ENCODE peak calls at places on chromosomes 4 and X, in six cellular contexts. X is H1, D is IMR-90, R is neuronal stem cell, Z is trophoblast cell, M is mesenchymal stem cell. T is an unnamed sample.

GRCh38 chr4:55475394-55476243 is 71.1 kb downstream of the CLOCK start:
- DNase-seq in X (no peak), D (peak; percentile 77), R (no peak), Z (no peak), M (peak; percentile 45), T (no peak)

GRCh38 chrX:2385224-2385623 is 115.6 kb downstream of the DHRSX start:
- DNase-seq in X (no peak), D (peak; percentile 88), R (no peak), Z (peak; percentile 43), M (peak; percentile 76), T (no peak)

GRCh38 chr4:126192506-126192905 is 877.8 kb downstream of the FAT4 start:
- DNase-seq in X (no peak), D (no peak), R (no peak), Z (no peak), M (no peak), T (no peak)

GRCh38 chr4:127604949-127605709 is 27.6 kb upstream of the INTU start:
- DNase-seq in X (peak; percentile 64), D (peak; percentile 48), R (peak; percentile 26), Z (peak; percentile 1), M (peak; percentile 39), T (peak; percentile 94)

GRCh38 chr4:10032625-10033024 is 11.3 kb upstream of the SLC2A9 start:
- DNase-seq in X (no peak), D (peak; percentile 75), R (no peak), Z (peak; percentile 61), M (no peak), T (peak; percentile 3)

GRCh38 chr4:139913398-139913990 is 240.5 kb downstream of the MAML3 start:
- DNase-seq in X (no peak), D (peak; percentile 51), R (no peak), Z (no peak), M (no peak), T (no peak)

GRCh38 chrX:44043496-44043895 is 70.3 kb upstream of the NDP start:
- DNase-seq in X (no peak), D (no peak), R (no peak), Z (no peak), M (no peak), T (no peak)

GRCh38 chr4:176690716-176691115 is 102.0 kb downstream of the VEGFC start:
- DNase-seq in X (no peak), D (no peak), R (no peak), Z (no peak), M (no peak), T (no peak)

GRCh38 chr4:86977621-86978184 is 42.9 kb downstream of the AFF1 start:
- DNase-seq in X (no peak), D (peak; percentile 76), R (no peak), Z (no peak), M (peak; percentile 79), T (no peak)

GRCh38 chr4:186260504-186261448 is 5.2 kb upstream of the F11 start:
- DNase-seq in X (no peak), D (peak; percentile 69), R (no peak), Z (no peak), M (peak; percentile 17), T (no peak)

GRCh38 chr4:181646864-181647263 is 596.3 kb upstream of the TENM3 start:
- DNase-seq in X (no peak), D (peak; percentile 63), R (no peak), Z (no peak), M (no peak), T (no peak)

GRCh38 chr4:165199722-165200121 is 7.6 kb upstream of the KLHL2 start:
- DNase-seq in X (no peak), D (no peak), R (no peak), Z (no peak), M (no peak), T (no peak)

GRCh38 chr4:156547891-156548290 is 423.7 kb downstream of the PDGFC start:
- DNase-seq in X (no peak), D (peak; percentile 23), R (no peak), Z (no peak), M (peak; percentile 63), T (no peak)

GRCh38 chrX:155767101-155767878 is 113.9 kb upstream of the VAMP7 start:
- DNase-seq in X (peak; percentile 27), D (peak; percentile 74), R (peak; percentile 54), Z (no peak), M (peak; percentile 89), T (peak; percentile 74)

GRCh38 chr4:153115322-153116100 is 88.7 kb upstream of the TRIM2 start:
- DNase-seq in X (no peak), D (peak; percentile 77), R (no peak), Z (peak; percentile 10), M (peak; percentile 84), T (no peak)

GRCh38 chrX:48786825-48787538 is 592 bp downstream of the GATA1 start:
- DNase-seq in X (no peak), D (no peak), R (no peak), Z (no peak), M (no peak), T (no peak)

GRCh38 chr4:112532267-112532666 is 16.3 kb upstream of the NEUROG2 start:
- DNase-seq in X (no peak), D (peak; percentile 51), R (no peak), Z (no peak), M (no peak), T (no peak)

GRCh38 chrX:77979870-77980269 is 10.4 kb upstream of the PGAM4 start:
- DNase-seq in X (no peak), D (no peak), R (no peak), Z (no peak), M (no peak), T (no peak)

GRCh38 chr4:184648220-184649025 is 824 bp downstream of the CASP3 start:
- DNase-seq in X (no peak), D (peak; percentile 33), R (peak; percentile 41), Z (peak; percentile 40), M (peak; percentile 60), T (peak; percentile 43)

GRCh38 chr4:113539408-113539807 is 222.1 kb downstream of the CAMK2D start:
- DNase-seq in X (no peak), D (peak; percentile 91), R (no peak), Z (peak; percentile 30), M (peak; percentile 44), T (no peak)

DNA sequence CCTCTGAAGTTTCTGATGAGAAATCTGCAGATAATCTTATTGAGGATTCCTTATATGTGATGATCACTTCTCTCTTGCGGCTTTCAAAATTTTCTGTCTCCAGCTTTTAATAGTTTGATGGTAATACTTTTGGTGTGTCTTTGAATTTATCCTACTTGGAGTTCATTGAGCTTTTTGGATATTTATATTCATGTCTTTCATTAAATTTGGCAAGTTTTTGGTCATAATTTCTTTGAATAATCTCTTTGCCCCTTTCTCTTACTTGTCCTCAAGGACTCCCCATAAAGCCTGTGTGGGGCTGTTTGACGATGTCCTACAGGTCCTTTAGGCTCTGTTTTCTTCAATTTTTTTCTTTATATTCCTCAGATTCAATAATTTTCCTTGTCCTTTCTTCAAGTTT is 11.3 kb upstream of the FAM47E start:
- DNase-seq in X (no peak), D (no peak), R (no peak), Z (no peak), M (no peak), T (no peak)
- H3K18ac ChIP-seq in X (no peak overlapping the region), D (no peak overlapping the region), R (no peak overlapping the region), Z (no peak overlapping the region), M (no peak overlapping the region), T (no peak overlapping the region)

DNA sequence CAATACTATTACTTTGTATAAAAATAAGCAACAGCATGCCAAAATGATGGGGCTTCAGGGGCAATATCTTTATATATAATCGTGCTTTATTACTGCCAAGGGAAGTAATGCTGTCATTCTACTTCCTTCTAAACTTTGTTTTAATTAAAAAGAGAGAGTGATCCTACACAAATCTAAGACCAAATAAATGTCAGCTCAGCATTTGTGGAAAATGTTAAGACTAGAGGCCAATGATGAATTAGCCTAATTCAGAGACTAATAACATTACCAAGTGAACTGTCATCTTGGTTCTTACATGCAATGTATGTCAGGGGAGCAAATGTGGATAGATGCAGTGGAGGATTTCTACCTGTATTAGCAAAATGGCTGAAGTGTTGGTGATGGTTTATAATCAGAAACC is 166.4 kb upstream of the PTCHD1 start:
- DNase-seq in X (no peak), D (no peak), R (no peak), Z (no peak), M (no peak), T (no peak)
- H3K9me3 ChIP-seq in X (no peaks in the 10 kb centered on the region), D (peaks cover 1% of the 10 kb centered on the region), R (no peaks in the 10 kb centered on the region), Z (no peaks in the 10 kb centered on the region), M (no peaks in the 10 kb centered on the region), T (no peaks in the 10 kb centered on the region)

GRCh38 chr4:151407466-151408379 is 1.3 kb upstream of the FHIP1A start:
- DNase-seq in X (no peak), D (no peak), R (no peak), Z (no peak), M (peak; percentile 3), T (peak; percentile 53)

GRCh38 chr4:151407018-151407417 is 2.0 kb upstream of the FHIP1A start:
- DNase-seq in X (no peak), D (no peak), R (no peak), Z (no peak), M (no peak), T (no peak)

GRCh38 chr4:151408380-151408629 is 671 bp upstream of the FHIP1A start:
- DNase-seq in X (no peak), D (no peak), R (no peak), Z (no peak), M (no peak), T (no peak)

GRCh38 chr4:151408630-151409469 is at the start of gene FHIP1A:
- DNase-seq in X (peak; percentile 84), D (peak; percentile 53), R (peak; percentile 74), Z (peak; percentile 96), M (peak; percentile 81), T (peak; percentile 94)

DNA sequence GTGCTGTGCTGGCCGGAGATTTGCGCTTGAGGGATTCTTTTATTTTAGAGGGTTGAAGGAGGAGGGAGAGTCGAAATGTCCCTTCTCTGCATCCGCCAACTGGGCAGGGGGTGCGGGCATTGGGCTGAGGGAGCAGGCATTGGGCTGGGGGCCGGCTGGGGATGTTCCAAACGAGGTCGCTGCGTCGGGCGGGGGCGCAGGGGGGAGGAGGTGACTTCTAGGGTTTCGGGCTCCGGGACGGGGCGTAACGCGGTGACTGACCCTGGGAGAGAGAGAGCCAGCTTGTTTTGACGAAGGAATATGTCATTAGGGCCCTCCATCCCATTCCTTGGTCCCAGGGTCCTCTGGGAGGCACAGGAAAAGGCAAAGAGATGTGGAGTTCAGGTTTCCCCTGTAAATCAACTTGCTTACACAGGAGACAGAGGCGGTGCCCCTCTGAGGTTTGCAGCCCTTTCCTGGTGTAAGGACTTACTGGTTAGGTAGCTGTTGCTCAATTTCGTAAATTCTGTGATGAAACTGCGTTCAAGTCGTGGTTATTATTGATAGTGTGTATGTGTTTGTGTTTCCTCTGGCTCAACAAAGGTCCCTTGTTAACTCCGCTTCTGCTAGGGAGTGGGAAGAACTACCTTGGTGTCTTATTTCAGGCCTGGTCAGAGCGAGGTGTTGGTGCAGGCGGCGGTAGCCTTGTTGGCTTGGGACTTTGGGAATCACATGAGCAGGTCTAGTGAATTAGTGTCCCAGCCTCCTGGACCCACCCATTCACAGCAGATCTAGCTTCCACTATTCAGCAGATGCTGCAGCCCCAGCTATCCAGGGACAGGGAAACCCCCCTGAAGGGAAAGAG is 716 bp downstream of the FHIP1A start:
- DNase-seq in X (no peak), D (no peak), R (peak; percentile 36), Z (peak; percentile 52), M (peak; percentile 55), T (peak; percentile 75)
- H3K18ac ChIP-seq in X (peak overlapping the region; percentile 65), D (no peak overlapping the region), R (peak overlapping the region; percentile 44), Z (no peak overlapping the region), M (no peak overlapping the region), T (no peak overlapping the region)

DNA sequence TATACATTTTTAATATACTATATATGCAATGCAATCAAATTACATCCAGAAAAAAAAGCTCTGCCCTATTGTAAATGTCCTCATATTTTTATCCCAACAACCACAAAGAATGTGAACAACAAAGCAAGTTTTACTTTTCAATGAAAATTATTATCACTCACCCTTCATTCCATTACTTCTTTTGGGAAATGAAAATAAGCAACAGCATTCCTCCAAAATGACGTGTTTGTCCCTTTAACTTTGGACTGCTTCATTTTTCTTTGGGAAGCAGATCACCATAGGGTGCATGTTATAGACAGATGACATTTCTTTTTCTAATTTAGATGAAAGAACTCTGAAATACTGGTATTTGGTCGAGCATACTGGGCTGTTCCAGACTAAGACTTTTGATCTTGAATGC is 667.1 kb upstream of the BOD1L1 start:
- DNase-seq in X (no peak), D (peak; percentile 23), R (no peak), Z (no peak), M (no peak), T (no peak)
- H3K9me3 ChIP-seq in X (no peaks in the 10 kb centered on the region), D (no peaks in the 10 kb centered on the region), R (no peaks in the 10 kb centered on the region), Z (no peaks in the 10 kb centered on the region), M (no peaks in the 10 kb centered on the region), T (no peaks in the 10 kb centered on the region)

T was measured in H9.